ENCODE peak calls at places on chromosomes 4 and X, in six cellular contexts. E is NCI-H1092 treated with DMSO at 0.1 percent for 48 hours, R is foreskin keratinocyte, T is fibroblast of mammary gland, M is activated T-cell treated with anti-CD3 and anti-CD28 coated beads for 48 hours, C is GM10248. G is an unnamed sample.

GRCh38 chrX:101230636-101231035 is 11.1 kb downstream of the DRP2 start:
- DNase-seq in C (no peak), R (no peak), M (no peak), E (no peak), T (peak), G (no peak)

GRCh38 chr4:140426610-140427103 is 791 bp downstream of the CLGN start:
- DNase-seq in M (peak), R (no peak), T (no peak), C (no peak), E (peak), G (peak)

GRCh38 chrX:46647251-46647650 is 73.7 kb downstream of the CHST7 start:
- DNase-seq in R (no peak), E (no peak), C (no peak), T (no peak), M (no peak), G (no peak)

GRCh38 chr4:32396504-32396903 is 1676.3 kb downstream of the PCDH7 start:
- DNase-seq in T (no peak), C (no peak), M (no peak), E (no peak), R (no peak), G (no peak)

GRCh38 chrX:112947981-112948380 is 107.3 kb upstream of the AMOT start:
- DNase-seq in C (no peak), R (no peak), T (no peak), E (no peak), M (no peak), G (no peak)

GRCh38 chr4:102761478-102761790 is 666 bp upstream of the MANBA start:
- DNase-seq in T (no peak), E (no peak), M (no peak), C (no peak), R (no peak), G (no peak)

GRCh38 chrX:3066555-3066954 is 25.3 kb downstream of the ARSF start:
- DNase-seq in R (peak), T (no peak), C (no peak), M (no peak), E (no peak), G (no peak)

GRCh38 chrX:101206471-101206870 is 13.1 kb upstream of the DRP2 start:
- DNase-seq in R (no peak), T (peak), E (peak), M (no peak), C (peak), G (no peak)

GRCh38 chrX:7170903-7171302 is 22.9 kb upstream of the PUDP start:
- DNase-seq in M (peak), E (no peak), C (no peak), T (peak), R (no peak), G (no peak)

GRCh38 chr4:169492436-169493163 is 119.8 kb downstream of the NEK1 start:
- DNase-seq in M (peak), R (peak), T (peak), E (peak), C (peak), G (peak)

GRCh38 chr4:99723555-99724450 is 66.2 kb upstream of the C4orf54 start:
- DNase-seq in C (no peak), M (peak), R (peak), T (peak), E (no peak), G (no peak)

GRCh38 chr4:174592985-174593335 is 70.7 kb upstream of the HPGD start:
- DNase-seq in E (no peak), T (peak), C (no peak), R (no peak), M (no peak), G (no peak)

GRCh38 chr4:6076391-6076790 is 58.2 kb upstream of the C4orf50 start:
- DNase-seq in R (no peak), T (no peak), C (no peak), E (no peak), M (no peak), G (no peak)

GRCh38 chrX:47143894-47144625 is 442 bp downstream of the NDUFB11 start:
- DNase-seq in C (peak), T (peak), E (peak), R (peak), M (no peak), G (peak)

GRCh38 chr4:24527371-24527770 is 57.0 kb downstream of the DHX15 start:
- DNase-seq in R (no peak), E (no peak), T (no peak), M (no peak), C (no peak), G (no peak)

GRCh38 chr4:82437285-82438005 is 7.1 kb downstream of the ENOPH1 start:
- DNase-seq in C (no peak), R (peak), T (no peak), E (no peak), M (no peak), G (no peak)

GRCh38 chrX:130094712-130095111 is 15.6 kb downstream of the ELF4 start:
- DNase-seq in T (no peak), C (no peak), M (no peak), R (no peak), E (no peak), G (no peak)